ENCODE peak calls at places on chromosomes 11 and 22, in eight cellular contexts. One of them, this sample, is unnamed.

GRCh38 chr11:20444537-20444936 is 57.0 kb downstream of the PRMT3 start:
- DNase-seq in NCI-H2029 treated with DMSO at 0.1 percent for 48 hours: no peak
- DNase-seq in nephron progenitor cell: no peak
- DNase-seq in NCI-H460: no peak
- DNase-seq in midbrain: no peak
- DNase-seq in activated CD4-positive, alpha-beta T cell treated with anti-CD3 and anti-CD28 coated beads for 24 hours: no peak
- DNase-seq in mammary epithelial cell: peak
- DNase-seq in activated CD8-positive, alpha-beta T cell treated with anti-CD3 and anti-CD28 coated beads, Interleukin-2, amount 10 ng/mL, durations not matched to agents 7 days and 5 days: no peak
- DNase-seq in this sample: no peak

GRCh38 chr22:24588756-24589481 is 4.0 kb downstream of the LRRC75B start:
- DNase-seq in activated CD8-positive, alpha-beta T cell treated with anti-CD3 and anti-CD28 coated beads, Interleukin-2, amount 10 ng/mL, durations not matched to agents 7 days and 5 days: no peak
- DNase-seq in midbrain: no peak
- DNase-seq in NCI-H2029 treated with DMSO at 0.1 percent for 48 hours: no peak
- DNase-seq in nephron progenitor cell: no peak
- DNase-seq in NCI-H460: no peak
- DNase-seq in activated CD4-positive, alpha-beta T cell treated with anti-CD3 and anti-CD28 coated beads for 24 hours: no peak
- DNase-seq in mammary epithelial cell: no peak
- DNase-seq in this sample: no peak

GRCh38 chr11:33542921-33543320 is 157.7 kb downstream of the C11orf91 start:
- DNase-seq in NCI-H460: peak
- DNase-seq in nephron progenitor cell: peak
- DNase-seq in activated CD4-positive, alpha-beta T cell treated with anti-CD3 and anti-CD28 coated beads for 24 hours: peak
- DNase-seq in mammary epithelial cell: peak
- DNase-seq in activated CD8-positive, alpha-beta T cell treated with anti-CD3 and anti-CD28 coated beads, Interleukin-2, amount 10 ng/mL, durations not matched to agents 7 days and 5 days: peak
- DNase-seq in midbrain: peak
- DNase-seq in NCI-H2029 treated with DMSO at 0.1 percent for 48 hours: no peak
- DNase-seq in this sample: peak

GRCh38 chr11:91972665-91973266 is 251.9 kb upstream of the FAT3 start:
- DNase-seq in NCI-H460: no peak
- DNase-seq in NCI-H2029 treated with DMSO at 0.1 percent for 48 hours: no peak
- DNase-seq in mammary epithelial cell: no peak
- DNase-seq in activated CD4-positive, alpha-beta T cell treated with anti-CD3 and anti-CD28 coated beads for 24 hours: no peak
- DNase-seq in nephron progenitor cell: no peak
- DNase-seq in midbrain: no peak
- DNase-seq in activated CD8-positive, alpha-beta T cell treated with anti-CD3 and anti-CD28 coated beads, Interleukin-2, amount 10 ng/mL, durations not matched to agents 7 days and 5 days: no peak
- DNase-seq in this sample: peak

GRCh38 chr11:13329670-13330401 is 52.2 kb downstream of the BMAL1 start:
- DNase-seq in nephron progenitor cell: no peak
- DNase-seq in midbrain: no peak
- DNase-seq in activated CD8-positive, alpha-beta T cell treated with anti-CD3 and anti-CD28 coated beads, Interleukin-2, amount 10 ng/mL, durations not matched to agents 7 days and 5 days: no peak
- DNase-seq in mammary epithelial cell: peak
- DNase-seq in activated CD4-positive, alpha-beta T cell treated with anti-CD3 and anti-CD28 coated beads for 24 hours: no peak
- DNase-seq in NCI-H460: no peak
- DNase-seq in NCI-H2029 treated with DMSO at 0.1 percent for 48 hours: peak
- DNase-seq in this sample: no peak

GRCh38 chr22:27212081-27212480 is 554.7 kb downstream of the MIAT start:
- DNase-seq in nephron progenitor cell: no peak
- DNase-seq in activated CD4-positive, alpha-beta T cell treated with anti-CD3 and anti-CD28 coated beads for 24 hours: no peak
- DNase-seq in activated CD8-positive, alpha-beta T cell treated with anti-CD3 and anti-CD28 coated beads, Interleukin-2, amount 10 ng/mL, durations not matched to agents 7 days and 5 days: no peak
- DNase-seq in midbrain: no peak
- DNase-seq in mammary epithelial cell: no peak
- DNase-seq in NCI-H460: no peak
- DNase-seq in NCI-H2029 treated with DMSO at 0.1 percent for 48 hours: no peak
- DNase-seq in this sample: no peak

GRCh38 chr11:27485930-27486773 is 13.6 kb upstream of the LGR4 start:
- DNase-seq in activated CD4-positive, alpha-beta T cell treated with anti-CD3 and anti-CD28 coated beads for 24 hours: no peak
- DNase-seq in activated CD8-positive, alpha-beta T cell treated with anti-CD3 and anti-CD28 coated beads, Interleukin-2, amount 10 ng/mL, durations not matched to agents 7 days and 5 days: peak
- DNase-seq in mammary epithelial cell: peak
- DNase-seq in nephron progenitor cell: peak
- DNase-seq in NCI-H2029 treated with DMSO at 0.1 percent for 48 hours: peak
- DNase-seq in NCI-H460: peak
- DNase-seq in midbrain: peak
- DNase-seq in this sample: peak

GRCh38 chr11:119705362-119705761 is 23.6 kb downstream of the NECTIN1 start:
- DNase-seq in NCI-H2029 treated with DMSO at 0.1 percent for 48 hours: no peak
- DNase-seq in mammary epithelial cell: no peak
- DNase-seq in activated CD8-positive, alpha-beta T cell treated with anti-CD3 and anti-CD28 coated beads, Interleukin-2, amount 10 ng/mL, durations not matched to agents 7 days and 5 days: no peak
- DNase-seq in nephron progenitor cell: no peak
- DNase-seq in NCI-H460: no peak
- DNase-seq in activated CD4-positive, alpha-beta T cell treated with anti-CD3 and anti-CD28 coated beads for 24 hours: no peak
- DNase-seq in midbrain: no peak
- DNase-seq in this sample: no peak

GRCh38 chr11:70020336-70021214 is 57.5 kb upstream of the ANO1 start:
- DNase-seq in activated CD4-positive, alpha-beta T cell treated with anti-CD3 and anti-CD28 coated beads for 24 hours: no peak
- DNase-seq in NCI-H2029 treated with DMSO at 0.1 percent for 48 hours: no peak
- DNase-seq in NCI-H460: no peak
- DNase-seq in midbrain: no peak
- DNase-seq in mammary epithelial cell: no peak
- DNase-seq in activated CD8-positive, alpha-beta T cell treated with anti-CD3 and anti-CD28 coated beads, Interleukin-2, amount 10 ng/mL, durations not matched to agents 7 days and 5 days: no peak
- DNase-seq in nephron progenitor cell: no peak
- DNase-seq in this sample: no peak

GRCh38 chr11:419248-420005 is 4.6 kb upstream of the SIGIRR start:
- DNase-seq in nephron progenitor cell: peak
- DNase-seq in NCI-H2029 treated with DMSO at 0.1 percent for 48 hours: no peak
- DNase-seq in midbrain: no peak
- DNase-seq in activated CD4-positive, alpha-beta T cell treated with anti-CD3 and anti-CD28 coated beads for 24 hours: no peak
- DNase-seq in activated CD8-positive, alpha-beta T cell treated with anti-CD3 and anti-CD28 coated beads, Interleukin-2, amount 10 ng/mL, durations not matched to agents 7 days and 5 days: no peak
- DNase-seq in mammary epithelial cell: no peak
- DNase-seq in NCI-H460: no peak
- DNase-seq in this sample: no peak

GRCh38 chr22:20204821-20205220 is 54.0 kb upstream of the CCDC188 start:
- DNase-seq in mammary epithelial cell: no peak
- DNase-seq in activated CD4-positive, alpha-beta T cell treated with anti-CD3 and anti-CD28 coated beads for 24 hours: no peak
- DNase-seq in NCI-H460: no peak
- DNase-seq in activated CD8-positive, alpha-beta T cell treated with anti-CD3 and anti-CD28 coated beads, Interleukin-2, amount 10 ng/mL, durations not matched to agents 7 days and 5 days: no peak
- DNase-seq in NCI-H2029 treated with DMSO at 0.1 percent for 48 hours: no peak
- DNase-seq in midbrain: no peak
- DNase-seq in nephron progenitor cell: peak
- DNase-seq in this sample: no peak

GRCh38 chr22:39567135-39567946 is 3.2 kb upstream of the CACNA1I start:
- DNase-seq in midbrain: no peak
- DNase-seq in NCI-H460: no peak
- DNase-seq in activated CD4-positive, alpha-beta T cell treated with anti-CD3 and anti-CD28 coated beads for 24 hours: peak
- DNase-seq in mammary epithelial cell: peak
- DNase-seq in NCI-H2029 treated with DMSO at 0.1 percent for 48 hours: no peak
- DNase-seq in nephron progenitor cell: no peak
- DNase-seq in activated CD8-positive, alpha-beta T cell treated with anti-CD3 and anti-CD28 coated beads, Interleukin-2, amount 10 ng/mL, durations not matched to agents 7 days and 5 days: peak
- DNase-seq in this sample: no peak

GRCh38 chr22:29907753-29908515 is 25.0 kb downstream of the MTMR3 start:
- DNase-seq in midbrain: no peak
- DNase-seq in activated CD8-positive, alpha-beta T cell treated with anti-CD3 and anti-CD28 coated beads, Interleukin-2, amount 10 ng/mL, durations not matched to agents 7 days and 5 days: no peak
- DNase-seq in nephron progenitor cell: no peak
- DNase-seq in mammary epithelial cell: peak
- DNase-seq in NCI-H460: peak
- DNase-seq in NCI-H2029 treated with DMSO at 0.1 percent for 48 hours: peak
- DNase-seq in activated CD4-positive, alpha-beta T cell treated with anti-CD3 and anti-CD28 coated beads for 24 hours: peak
- DNase-seq in this sample: no peak

GRCh38 chr11:115215694-115216615 is 288.3 kb downstream of the CADM1 start:
- DNase-seq in midbrain: no peak
- DNase-seq in activated CD8-positive, alpha-beta T cell treated with anti-CD3 and anti-CD28 coated beads, Interleukin-2, amount 10 ng/mL, durations not matched to agents 7 days and 5 days: no peak
- DNase-seq in NCI-H460: no peak
- DNase-seq in NCI-H2029 treated with DMSO at 0.1 percent for 48 hours: no peak
- DNase-seq in activated CD4-positive, alpha-beta T cell treated with anti-CD3 and anti-CD28 coated beads for 24 hours: no peak
- DNase-seq in nephron progenitor cell: no peak
- DNase-seq in mammary epithelial cell: no peak
- DNase-seq in this sample: peak

GRCh38 chr11:28559497-28559896 is 451.3 kb downstream of the METTL15 start:
- DNase-seq in NCI-H2029 treated with DMSO at 0.1 percent for 48 hours: no peak
- DNase-seq in activated CD4-positive, alpha-beta T cell treated with anti-CD3 and anti-CD28 coated beads for 24 hours: no peak
- DNase-seq in nephron progenitor cell: no peak
- DNase-seq in activated CD8-positive, alpha-beta T cell treated with anti-CD3 and anti-CD28 coated beads, Interleukin-2, amount 10 ng/mL, durations not matched to agents 7 days and 5 days: no peak
- DNase-seq in NCI-H460: peak
- DNase-seq in mammary epithelial cell: no peak
- DNase-seq in midbrain: no peak
- DNase-seq in this sample: peak

GRCh38 chr11:65639623-65640482 is 2.0 kb downstream of the SIPA1 start:
- DNase-seq in activated CD4-positive, alpha-beta T cell treated with anti-CD3 and anti-CD28 coated beads for 24 hours: no peak
- DNase-seq in NCI-H460: no peak
- DNase-seq in midbrain: peak
- DNase-seq in mammary epithelial cell: no peak
- DNase-seq in activated CD8-positive, alpha-beta T cell treated with anti-CD3 and anti-CD28 coated beads, Interleukin-2, amount 10 ng/mL, durations not matched to agents 7 days and 5 days: peak
- DNase-seq in NCI-H2029 treated with DMSO at 0.1 percent for 48 hours: no peak
- DNase-seq in nephron progenitor cell: no peak
- DNase-seq in this sample: no peak

GRCh38 chr22:19844423-19845368 is 10.0 kb downstream of the GNB1L start:
- DNase-seq in nephron progenitor cell: no peak
- DNase-seq in activated CD4-positive, alpha-beta T cell treated with anti-CD3 and anti-CD28 coated beads for 24 hours: no peak
- DNase-seq in NCI-H460: no peak
- DNase-seq in NCI-H2029 treated with DMSO at 0.1 percent for 48 hours: no peak
- DNase-seq in midbrain: peak
- DNase-seq in mammary epithelial cell: no peak
- DNase-seq in activated CD8-positive, alpha-beta T cell treated with anti-CD3 and anti-CD28 coated beads, Interleukin-2, amount 10 ng/mL, durations not matched to agents 7 days and 5 days: peak
- DNase-seq in this sample: no peak

GRCh38 chr11:74085542-74085892 is 76.6 kb upstream of the UCP3 start:
- DNase-seq in NCI-H460: no peak
- DNase-seq in nephron progenitor cell: no peak
- DNase-seq in activated CD4-positive, alpha-beta T cell treated with anti-CD3 and anti-CD28 coated beads for 24 hours: no peak
- DNase-seq in activated CD8-positive, alpha-beta T cell treated with anti-CD3 and anti-CD28 coated beads, Interleukin-2, amount 10 ng/mL, durations not matched to agents 7 days and 5 days: no peak
- DNase-seq in mammary epithelial cell: no peak
- DNase-seq in NCI-H2029 treated with DMSO at 0.1 percent for 48 hours: no peak
- DNase-seq in midbrain: peak
- DNase-seq in this sample: no peak

GRCh38 chr11:128518493-128519207 is 68.7 kb downstream of the ETS1 start:
- DNase-seq in mammary epithelial cell: no peak
- DNase-seq in NCI-H460: no peak
- DNase-seq in nephron progenitor cell: no peak
- DNase-seq in activated CD8-positive, alpha-beta T cell treated with anti-CD3 and anti-CD28 coated beads, Interleukin-2, amount 10 ng/mL, durations not matched to agents 7 days and 5 days: no peak
- DNase-seq in midbrain: no peak
- DNase-seq in NCI-H2029 treated with DMSO at 0.1 percent for 48 hours: no peak
- DNase-seq in activated CD4-positive, alpha-beta T cell treated with anti-CD3 and anti-CD28 coated beads for 24 hours: no peak
- DNase-seq in this sample: no peak

GRCh38 chr22:27220349-27220748 is 563.0 kb downstream of the MIAT start:
- DNase-seq in activated CD8-positive, alpha-beta T cell treated with anti-CD3 and anti-CD28 coated beads, Interleukin-2, amount 10 ng/mL, durations not matched to agents 7 days and 5 days: no peak
- DNase-seq in midbrain: no peak
- DNase-seq in NCI-H460: no peak
- DNase-seq in nephron progenitor cell: no peak
- DNase-seq in activated CD4-positive, alpha-beta T cell treated with anti-CD3 and anti-CD28 coated beads for 24 hours: no peak
- DNase-seq in mammary epithelial cell: peak
- DNase-seq in NCI-H2029 treated with DMSO at 0.1 percent for 48 hours: no peak
- DNase-seq in this sample: no peak